ENCODE peak calls at places on chromosomes 16 and 17, in seven cellular contexts. D is spleen, Y is fibroblast of the aortic adventitia, E is amniotic stem cell, L is SHP77, A is lower leg skin, F is kidney glomerular epithelial cell. N is an unnamed sample.

GRCh38 chr17:65177901-65178300 is 40.7 kb downstream of the RGS9 start:
- DNase-seq in E (no peak), L (no peak), F (peak), Y (peak), A (no peak), D (no peak), N (no peak)

GRCh38 chr17:2173005-2173404 is 118.1 kb downstream of the HIC1 start:
- DNase-seq in L (peak), F (no peak), D (no peak), E (no peak), Y (peak), A (no peak), N (peak)

GRCh38 chr16:11135167-11135973 is 120.6 kb downstream of the SOCS1 start:
- DNase-seq in L (no peak), Y (peak), D (no peak), E (no peak), F (no peak), A (no peak), N (peak)

GRCh38 chr17:5078106-5079028 is at the start of gene ZFP3:
- DNase-seq in D (peak), Y (peak), F (peak), L (peak), A (peak), E (no peak), N (peak)

GRCh38 chr17:38674749-38675615 is at the start of gene EPOP:
- DNase-seq in E (peak), D (peak), Y (peak), A (peak), L (peak), F (peak), N (peak)

GRCh38 chr16:31043352-31043751 is 10.0 kb downstream of the STX4 start:
- DNase-seq in A (no peak), F (no peak), D (no peak), E (no peak), L (no peak), Y (no peak), N (peak)

GRCh38 chr16:70391881-70392481 is 45.3 kb downstream of the DDX19A start:
- DNase-seq in F (no peak), L (no peak), D (no peak), A (peak), E (peak), Y (peak), N (peak)

GRCh38 chr16:57600048-57600835 is 28.2 kb upstream of the ADGRG1 start:
- DNase-seq in E (no peak), L (peak), A (peak), F (peak), D (peak), Y (peak), N (peak)

GRCh38 chr17:1375615-1376014 is 24.4 kb downstream of the YWHAE start:
- DNase-seq in A (no peak), D (no peak), Y (no peak), L (no peak), F (no peak), E (no peak), N (no peak)

GRCh38 chr16:67702130-67702529 is 17.0 kb downstream of the GFOD2 start:
- DNase-seq in E (no peak), Y (no peak), D (no peak), F (no peak), A (no peak), L (no peak), N (no peak)

GRCh38 chr17:63634163-63634562 is 11.9 kb downstream of the MAP3K3 start:
- DNase-seq in L (no peak), A (no peak), Y (no peak), D (no peak), F (no peak), E (no peak), N (no peak)

GRCh38 chr16:56288019-56288418 is 96.7 kb downstream of the GNAO1 start:
- DNase-seq in E (no peak), L (peak), D (no peak), F (no peak), Y (no peak), A (no peak), N (no peak)

GRCh38 chr16:84804326-84804725 is 15.5 kb upstream of the CRISPLD2 start:
- DNase-seq in A (no peak), E (no peak), F (no peak), D (peak), Y (no peak), L (no peak), N (no peak)

GRCh38 chr17:36855459-36855858 is 81.8 kb upstream of the LHX1 start:
- DNase-seq in F (no peak), A (no peak), L (no peak), E (no peak), D (no peak), Y (no peak), N (no peak)

GRCh38 chr16:64629622-64630021 is 492.2 kb downstream of the CDH11 start:
- DNase-seq in D (no peak), Y (no peak), E (no peak), L (no peak), A (no peak), F (no peak), N (no peak)

GRCh38 chr16:67879936-67880335 is 4.7 kb upstream of the NRN1L start:
- DNase-seq in E (no peak), L (no peak), F (no peak), Y (no peak), A (no peak), D (no peak), N (no peak)

GRCh38 chr16:31181102-31181830 is 1.3 kb downstream of the FUS start:
- DNase-seq in E (no peak), F (peak), L (no peak), D (peak), Y (no peak), A (peak), N (no peak)

GRCh38 chr16:27334874-27335273 is 21.1 kb downstream of the IL4R start:
- DNase-seq in E (no peak), F (no peak), D (no peak), Y (no peak), L (no peak), A (no peak), N (peak)

GRCh38 chr17:42276609-42277341 is 584 bp upstream of the STAT5B start:
- DNase-seq in L (peak), A (peak), Y (peak), D (peak), E (peak), F (peak), N (peak)

GRCh38 chr17:19250421-19251141 is 13.4 kb downstream of the EPN2 start:
- DNase-seq in Y (peak), D (peak), A (peak), F (no peak), L (no peak), E (no peak), N (peak)

GRCh38 chr16:85460983-85461813 is 151.9 kb upstream of the GSE1 start:
- DNase-seq in A (no peak), E (no peak), L (peak), Y (peak), D (no peak), F (peak), N (peak)

GRCh38 chr17:15180121-15180561 is 85.0 kb downstream of the PMP22 start:
- DNase-seq in D (no peak), A (no peak), Y (no peak), E (no peak), F (no peak), L (no peak), N (no peak)

GRCh38 chr16:85422124-85422373 is 191.1 kb upstream of the GSE1 start:
- DNase-seq in E (no peak), F (no peak), A (no peak), L (no peak), Y (no peak), D (no peak), N (no peak)

GRCh38 chr16:73365010-73365409 is 317.1 kb upstream of the ZFHX3 start:
- DNase-seq in L (peak), F (no peak), Y (peak), D (no peak), E (no peak), A (no peak), N (no peak)

GRCh38 chr17:50271173-50271750 is 3.0 kb upstream of the TMEM92 start:
- DNase-seq in L (no peak), D (no peak), A (no peak), F (no peak), Y (no peak), E (no peak), N (peak)

GRCh38 chr16:81939164-81940067 is 71.9 kb downstream of the SDR42E1 start:
- DNase-seq in A (no peak), L (no peak), E (no peak), Y (no peak), D (no peak), F (no peak), N (no peak)

GRCh38 chr16:67459066-67459857 is 21.7 kb downstream of the ATP6V0D1 start:
- DNase-seq in A (no peak), Y (no peak), E (no peak), D (no peak), F (no peak), L (no peak), N (peak)

GRCh38 chr17:74437702-74438101 is 5.8 kb downstream of the GPRC5C start:
- DNase-seq in F (no peak), E (no peak), L (peak), D (no peak), Y (no peak), A (no peak), N (no peak)

GRCh38 chr17:50533720-50534148 is 1.2 kb downstream of the EPN3 start:
- DNase-seq in A (no peak), E (no peak), L (no peak), F (peak), Y (peak), D (no peak), N (peak)

GRCh38 chr17:46038414-46038813 is 39.4 kb downstream of the STH start:
- DNase-seq in D (no peak), A (no peak), E (no peak), Y (no peak), L (no peak), F (no peak), N (no peak)

GRCh38 chr17:49497147-49498036 is 2.3 kb downstream of the NGFR start:
- DNase-seq in D (no peak), E (no peak), A (peak), L (no peak), F (no peak), Y (no peak), N (no peak)

GRCh38 chr17:82217530-82218204 is 5.0 kb upstream of the CCDC57 start:
- DNase-seq in D (peak), L (no peak), A (peak), Y (peak), E (peak), F (no peak), N (peak)

GRCh38 chr17:79912552-79913330 is 73.5 kb upstream of the CBX4 start:
- DNase-seq in A (no peak), D (peak), L (no peak), Y (no peak), E (no peak), F (no peak), N (no peak)

GRCh38 chr17:50946223-50946890 is 80.2 kb upstream of the TOB1 start:
- DNase-seq in E (no peak), F (no peak), Y (no peak), L (no peak), D (no peak), A (peak), N (no peak)

GRCh38 chr17:49201481-49201927 is 8.9 kb downstream of the GNGT2 start:
- DNase-seq in E (no peak), Y (peak), F (no peak), D (peak), L (no peak), A (no peak), N (no peak)

GRCh38 chr16:66561381-66562080 is 4.7 kb upstream of the CMTM1 start:
- DNase-seq in E (no peak), A (no peak), L (no peak), Y (no peak), F (no peak), D (no peak), N (no peak)

GRCh38 chr16:1543085-1543896 is 9.8 kb downstream of the TMEM204 start:
- DNase-seq in D (peak), A (no peak), L (no peak), E (peak), Y (peak), F (peak), N (peak)

N was measured in fibroblast of gingiva.